ENCODE peak calls at places on chromosome 14, in five cellular contexts. One of them, this sample, is unnamed.

GRCh38 chr14:62117010-62117717 is 354.9 kb downstream of the SNAPC1 start:
- DNase-seq in thoracic aorta: no peak
- DNase-seq in left ventricle myocardium inferior: peak; percentile 58
- DNase-seq in transverse colon: peak; percentile 48
- DNase-seq in lung: peak; percentile 53
- DNase-seq in this sample: peak; percentile 66

GRCh38 chr14:35366048-35366428 is 38.5 kb downstream of the NFKBIA start:
- DNase-seq in transverse colon: no peak
- DNase-seq in thoracic aorta: no peak
- DNase-seq in left ventricle myocardium inferior: no peak
- DNase-seq in lung: no peak
- DNase-seq in this sample: no peak

GRCh38 chr14:77000340-77001235 is 27.9 kb downstream of the IRF2BPL start:
- DNase-seq in transverse colon: no peak
- DNase-seq in left ventricle myocardium inferior: peak; percentile 32
- DNase-seq in lung: no peak
- DNase-seq in thoracic aorta: no peak
- DNase-seq in this sample: no peak

GRCh38 chr14:64217747-64218146 is 76.4 kb downstream of the ESR2 start:
- DNase-seq in transverse colon: no peak
- DNase-seq in thoracic aorta: no peak
- DNase-seq in left ventricle myocardium inferior: no peak
- DNase-seq in lung: no peak
- DNase-seq in this sample: no peak

GRCh38 chr14:32426028-32426427 is 96.9 kb downstream of the AKAP6 start:
- DNase-seq in thoracic aorta: no peak
- DNase-seq in left ventricle myocardium inferior: no peak
- DNase-seq in transverse colon: no peak
- DNase-seq in lung: no peak
- DNase-seq in this sample: no peak

GRCh38 chr14:64663174-64663573 is 41.0 kb upstream of the PLEKHG3 start:
- DNase-seq in thoracic aorta: no peak
- DNase-seq in lung: no peak
- DNase-seq in transverse colon: no peak
- DNase-seq in left ventricle myocardium inferior: no peak
- DNase-seq in this sample: no peak

GRCh38 chr14:24876996-24877395 is 173.0 kb downstream of the STXBP6 start:
- DNase-seq in left ventricle myocardium inferior: no peak
- DNase-seq in transverse colon: no peak
- DNase-seq in lung: no peak
- DNase-seq in thoracic aorta: no peak
- DNase-seq in this sample: no peak

GRCh38 chr14:104603623-104604401 is 760 bp downstream of the TMEM179 start:
- DNase-seq in thoracic aorta: no peak
- DNase-seq in left ventricle myocardium inferior: no peak
- DNase-seq in lung: no peak
- DNase-seq in transverse colon: no peak
- DNase-seq in this sample: no peak

GRCh38 chr14:85617799-85618198 is 87.9 kb downstream of the FLRT2 start:
- DNase-seq in lung: no peak
- DNase-seq in thoracic aorta: no peak
- DNase-seq in left ventricle myocardium inferior: no peak
- DNase-seq in transverse colon: no peak
- DNase-seq in this sample: no peak

GRCh38 chr14:70489579-70490175 is 37.7 kb downstream of the ADAM21 start:
- DNase-seq in left ventricle myocardium inferior: no peak
- DNase-seq in thoracic aorta: no peak
- DNase-seq in lung: no peak
- DNase-seq in transverse colon: no peak
- DNase-seq in this sample: no peak

GRCh38 chr14:79584679-79585078 is 626.6 kb downstream of the DIO2 start:
- DNase-seq in lung: no peak
- DNase-seq in left ventricle myocardium inferior: no peak
- DNase-seq in transverse colon: no peak
- DNase-seq in thoracic aorta: no peak
- DNase-seq in this sample: no peak

GRCh38 chr14:99401196-99401595 is 79.5 kb downstream of the SETD3 start:
- DNase-seq in left ventricle myocardium inferior: no peak
- DNase-seq in lung: no peak
- DNase-seq in transverse colon: no peak
- DNase-seq in thoracic aorta: no peak
- DNase-seq in this sample: no peak

GRCh38 chr14:22230517-22230916 is 358.5 kb downstream of the DAD1 start:
- DNase-seq in lung: no peak
- DNase-seq in left ventricle myocardium inferior: no peak
- DNase-seq in thoracic aorta: no peak
- DNase-seq in transverse colon: no peak
- DNase-seq in this sample: no peak

GRCh38 chr14:69303086-69303485 is 43.1 kb downstream of the GALNT16 start:
- DNase-seq in transverse colon: no peak
- DNase-seq in thoracic aorta: no peak
- DNase-seq in left ventricle myocardium inferior: no peak
- DNase-seq in lung: no peak
- DNase-seq in this sample: no peak

GRCh38 chr14:68730811-68731425 is 61.9 kb downstream of the ZFP36L1 start:
- DNase-seq in transverse colon: no peak
- DNase-seq in lung: no peak
- DNase-seq in left ventricle myocardium inferior: no peak
- DNase-seq in thoracic aorta: no peak
- DNase-seq in this sample: no peak

GRCh38 chr14:78700236-78700635 is 530.1 kb downstream of the NRXN3 start:
- DNase-seq in lung: no peak
- DNase-seq in left ventricle myocardium inferior: no peak
- DNase-seq in thoracic aorta: no peak
- DNase-seq in transverse colon: no peak
- DNase-seq in this sample: no peak

GRCh38 chr14:68386950-68387779 is 405.7 kb downstream of the ZFP36L1 start:
- DNase-seq in thoracic aorta: no peak
- DNase-seq in lung: no peak
- DNase-seq in left ventricle myocardium inferior: no peak
- DNase-seq in transverse colon: no peak
- DNase-seq in this sample: no peak

GRCh38 chr14:84375235-84375634 is 1154.7 kb upstream of the FLRT2 start:
- DNase-seq in left ventricle myocardium inferior: no peak
- DNase-seq in transverse colon: no peak
- DNase-seq in thoracic aorta: no peak
- DNase-seq in lung: no peak
- DNase-seq in this sample: no peak

GRCh38 chr14:64515053-64515452 is 10.5 kb downstream of the ZBTB1 start:
- DNase-seq in thoracic aorta: no peak
- DNase-seq in lung: no peak
- DNase-seq in left ventricle myocardium inferior: no peak
- DNase-seq in transverse colon: no peak
- DNase-seq in this sample: no peak

GRCh38 chr14:51855234-51855633 is 5.2 kb upstream of the GNG2 start:
- DNase-seq in lung: no peak
- DNase-seq in transverse colon: no peak
- DNase-seq in left ventricle myocardium inferior: no peak
- DNase-seq in thoracic aorta: no peak
- DNase-seq in this sample: no peak

GRCh38 chr14:99260652-99261551 is 11.1 kb downstream of the BCL11B start:
- DNase-seq in transverse colon: no peak
- DNase-seq in left ventricle myocardium inferior: no peak
- DNase-seq in thoracic aorta: no peak
- DNase-seq in lung: no peak
- DNase-seq in this sample: peak; percentile 84

GRCh38 chr14:90111895-90112534 is 50.2 kb downstream of the KCNK13 start:
- DNase-seq in transverse colon: no peak
- DNase-seq in lung: no peak
- DNase-seq in left ventricle myocardium inferior: no peak
- DNase-seq in thoracic aorta: no peak
- DNase-seq in this sample: no peak

GRCh38 chr14:64915797-64916196 is 1.5 kb downstream of the CHURC1 start:
- DNase-seq in thoracic aorta: no peak
- DNase-seq in lung: no peak
- DNase-seq in left ventricle myocardium inferior: no peak
- DNase-seq in transverse colon: no peak
- DNase-seq in this sample: no peak

GRCh38 chr14:92380131-92380530 is 57.2 kb downstream of the SLC24A4 start:
- DNase-seq in lung: no peak
- DNase-seq in transverse colon: no peak
- DNase-seq in thoracic aorta: no peak
- DNase-seq in left ventricle myocardium inferior: no peak
- DNase-seq in this sample: no peak

GRCh38 chr14:69803753-69804152 is 6.7 kb upstream of the SLC10A1 start:
- DNase-seq in transverse colon: no peak
- DNase-seq in lung: no peak
- DNase-seq in left ventricle myocardium inferior: no peak
- DNase-seq in thoracic aorta: no peak
- DNase-seq in this sample: no peak

GRCh38 chr14:89356927-89357326 is 60.1 kb downstream of the FOXN3 start:
- DNase-seq in left ventricle myocardium inferior: no peak
- DNase-seq in transverse colon: no peak
- DNase-seq in thoracic aorta: no peak
- DNase-seq in lung: no peak
- DNase-seq in this sample: no peak

GRCh38 chr14:51552275-51552674 is 99.4 kb upstream of the FRMD6 start:
- DNase-seq in left ventricle myocardium inferior: no peak
- DNase-seq in transverse colon: no peak
- DNase-seq in lung: no peak
- DNase-seq in thoracic aorta: no peak
- DNase-seq in this sample: no peak

GRCh38 chr14:22221508-22221907 is 367.5 kb downstream of the DAD1 start:
- DNase-seq in thoracic aorta: no peak
- DNase-seq in transverse colon: no peak
- DNase-seq in left ventricle myocardium inferior: no peak
- DNase-seq in lung: no peak
- DNase-seq in this sample: no peak

GRCh38 chr14:81849714-81850113 is 316.1 kb upstream of the SEL1L start:
- DNase-seq in transverse colon: no peak
- DNase-seq in lung: no peak
- DNase-seq in thoracic aorta: no peak
- DNase-seq in left ventricle myocardium inferior: no peak
- DNase-seq in this sample: no peak

GRCh38 chr14:81859071-81859470 is 325.4 kb upstream of the SEL1L start:
- DNase-seq in thoracic aorta: no peak
- DNase-seq in left ventricle myocardium inferior: no peak
- DNase-seq in transverse colon: no peak
- DNase-seq in lung: no peak
- DNase-seq in this sample: no peak

DNA sequence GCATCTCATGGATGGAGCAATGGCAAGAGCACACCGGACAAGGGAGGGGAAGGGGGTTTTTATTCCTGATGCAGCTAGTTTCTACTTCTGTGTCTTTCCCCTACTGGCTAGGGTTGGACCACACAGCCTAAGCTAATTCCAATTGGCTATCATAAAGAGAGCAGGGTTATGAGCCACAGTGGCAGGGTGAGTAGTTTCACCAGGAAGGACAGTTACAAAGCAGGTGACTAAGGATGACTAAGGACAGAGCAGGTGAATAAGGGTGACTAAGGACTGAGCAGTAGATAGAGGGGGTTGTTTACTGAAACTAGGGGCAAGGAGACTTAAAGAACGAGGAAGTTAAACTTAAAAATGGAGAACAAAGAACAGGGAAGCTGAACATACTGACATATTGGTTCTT is 321.4 kb upstream of the SEL1L start:
- DNase-seq in thoracic aorta: no peak
- DNase-seq in lung: no peak
- DNase-seq in transverse colon: no peak
- DNase-seq in left ventricle myocardium inferior: no peak
- DNase-seq in this sample: no peak
- H3K27ac ChIP-seq in thoracic aorta: no peak overlapping the region
- H3K27ac ChIP-seq in lung: no peak overlapping the region
- H3K27ac ChIP-seq in transverse colon: no peak overlapping the region
- H3K27ac ChIP-seq in left ventricle myocardium inferior: no peak overlapping the region
- H3K27ac ChIP-seq in this sample: no peak overlapping the region

DNA sequence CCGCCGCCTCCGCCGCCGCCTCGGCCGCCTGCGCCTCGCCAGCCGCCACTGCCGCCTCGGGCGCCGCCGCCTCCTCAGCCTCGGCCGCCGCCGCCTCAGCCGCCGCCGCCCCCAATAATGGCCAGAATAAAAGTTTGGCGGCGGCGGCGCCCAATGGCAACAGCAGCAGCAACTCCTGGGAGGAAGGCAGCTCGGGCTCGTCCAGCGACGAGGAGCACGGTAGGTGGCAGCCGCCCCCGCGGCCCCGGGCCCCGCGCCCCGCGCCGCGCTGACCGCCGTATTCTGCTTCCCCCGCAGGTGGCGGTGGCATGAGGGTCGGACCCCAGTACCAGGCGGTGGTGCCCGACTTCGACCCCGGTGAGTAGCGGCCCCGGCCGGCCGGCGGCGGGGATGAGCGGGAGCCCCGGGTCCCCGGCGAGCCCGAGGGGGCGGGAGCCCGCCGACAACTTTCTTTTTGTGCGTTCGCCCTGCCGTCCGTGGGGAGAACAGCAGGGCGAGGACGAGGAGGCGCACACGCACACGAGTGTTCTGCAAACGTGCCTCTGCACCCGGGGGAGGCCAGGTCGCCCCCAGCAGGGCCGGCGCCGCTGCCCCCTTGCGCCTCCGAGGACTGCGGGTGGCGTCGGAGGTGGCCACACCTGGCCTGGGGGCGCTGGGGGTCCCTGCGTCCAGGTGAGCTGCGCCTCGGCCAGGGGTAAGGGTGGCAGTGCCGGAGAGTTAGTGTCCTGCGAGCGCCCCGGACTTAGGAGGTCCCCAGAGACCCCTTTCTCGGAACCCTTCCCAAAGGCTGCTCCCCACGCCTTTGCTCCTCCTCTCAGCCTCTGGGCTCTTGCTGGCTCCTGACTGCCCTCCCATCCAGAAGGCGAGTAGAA is 756 bp downstream of the RCOR1 start:
- DNase-seq in thoracic aorta: no peak
- DNase-seq in lung: peak; percentile 43
- DNase-seq in transverse colon: peak; percentile 50
- DNase-seq in left ventricle myocardium inferior: peak; percentile 57
- DNase-seq in this sample: peak; percentile 60
- TF ChIP-seq CTCF in thoracic aorta: peak; percentile 65
- TF ChIP-seq CTCF in lung: no peak
- TF ChIP-seq CTCF in transverse colon: peak; percentile 51
- TF ChIP-seq CTCF in left ventricle myocardium inferior: peak; percentile 59
- TF ChIP-seq CTCF in this sample: peak; percentile 50

GRCh38 chr14:94583557-94583956 is 2.3 kb downstream of the SERPINA5 start:
- DNase-seq in left ventricle myocardium inferior: no peak
- DNase-seq in transverse colon: no peak
- DNase-seq in lung: no peak
- DNase-seq in thoracic aorta: no peak
- DNase-seq in this sample: no peak

GRCh38 chr14:94584591-94585280 is 3.5 kb downstream of the SERPINA5 start:
- DNase-seq in transverse colon: no peak
- DNase-seq in lung: no peak
- DNase-seq in thoracic aorta: no peak
- DNase-seq in left ventricle myocardium inferior: no peak
- DNase-seq in this sample: no peak

GRCh38 chr14:94581127-94581999 is at the start of gene SERPINA5:
- DNase-seq in lung: peak; percentile 33
- DNase-seq in transverse colon: no peak
- DNase-seq in left ventricle myocardium inferior: peak; percentile 55
- DNase-seq in thoracic aorta: no peak
- DNase-seq in this sample: no peak

GRCh38 chr14:94582851-94583250 is 1.6 kb downstream of the SERPINA5 start:
- DNase-seq in lung: no peak
- DNase-seq in left ventricle myocardium inferior: no peak
- DNase-seq in thoracic aorta: no peak
- DNase-seq in transverse colon: no peak
- DNase-seq in this sample: no peak

GRCh38 chr14:94582199-94582750 is 1.0 kb downstream of the SERPINA5 start:
- DNase-seq in thoracic aorta: no peak
- DNase-seq in transverse colon: no peak
- DNase-seq in left ventricle myocardium inferior: no peak
- DNase-seq in lung: no peak
- DNase-seq in this sample: no peak
- H3K27me3 ChIP-seq in thoracic aorta: no peaks in the 10 kb centered on the region
- H3K27me3 ChIP-seq in transverse colon: no peaks in the 10 kb centered on the region
- H3K27me3 ChIP-seq in left ventricle myocardium inferior: peaks cover 6% of the 10 kb centered on the region
- H3K27me3 ChIP-seq in lung: no peaks in the 10 kb centered on the region
- H3K27me3 ChIP-seq in this sample: no peaks in the 10 kb centered on the region

GRCh38 chr14:73460691-73461127 is 2.4 kb upstream of the NUMB start:
- DNase-seq in lung: peak; percentile 27
- DNase-seq in thoracic aorta: no peak
- DNase-seq in transverse colon: no peak
- DNase-seq in left ventricle myocardium inferior: no peak
- DNase-seq in this sample: no peak
- H3K27ac ChIP-seq in lung: peak overlapping the region; percentile 49
- H3K27ac ChIP-seq in thoracic aorta: no peak overlapping the region
- H3K27ac ChIP-seq in transverse colon: peak overlapping the region; percentile 75
- H3K27ac ChIP-seq in left ventricle myocardium inferior: peak overlapping the region; percentile 85
- H3K27ac ChIP-seq in this sample: no peak overlapping the region